ENCODE peak calls at places on chromosomes 4 and X, in four cellular contexts. G is NCI-H774, V is sciatic nerve, R is HT1080. I is an unnamed sample.
A peak's percentile ranks its signal among the peaks of the same experiment; 100 is the strongest.

GRCh38 chr4:18318682-18319410 is 297.3 kb upstream of the LCORL start:
- DNase-seq in G (peak; percentile 36), V (peak; percentile 55), R (no peak), I (peak; percentile 14)

GRCh38 chr4:55238407-55238806 is 107.6 kb upstream of the SRD5A3 start:
- DNase-seq in G (no peak), V (no peak), R (no peak), I (no peak)

GRCh38 chr4:18840499-18840898 is 818.9 kb upstream of the LCORL start:
- DNase-seq in G (no peak), V (no peak), R (peak; percentile 10), I (no peak)

GRCh38 chrX:44997282-44997813 is 124.4 kb downstream of the KDM6A start:
- DNase-seq in G (no peak), V (no peak), R (no peak), I (no peak)

GRCh38 chrX:42149786-42150185 is 226.4 kb upstream of the CASK start:
- DNase-seq in G (no peak), V (no peak), R (no peak), I (no peak)

GRCh38 chr4:93759506-93759905 is 69.0 kb upstream of the ATOH1 start:
- DNase-seq in G (no peak), V (no peak), R (no peak), I (no peak)

GRCh38 chr4:105113800-105114199 is 32.9 kb upstream of the TET2 start:
- DNase-seq in G (no peak), V (no peak), R (no peak), I (no peak)

GRCh38 chrX:23844502-23845138 is 61.6 kb downstream of the SAT1 start:
- DNase-seq in G (no peak), V (no peak), R (no peak), I (no peak)

GRCh38 chr4:1449833-1450741 is 43.8 kb upstream of the NKX1-1 start:
- DNase-seq in G (no peak), V (peak; percentile 48), R (no peak), I (no peak)

GRCh38 chr4:48557478-48557877 is 67.4 kb downstream of the ZAR1 start:
- DNase-seq in G (no peak), V (no peak), R (no peak), I (no peak)

GRCh38 chr4:152996101-152996500 is 60.0 kb downstream of the FHDC1 start:
- DNase-seq in G (no peak), V (no peak), R (no peak), I (peak; percentile 8)

GRCh38 chrX:130994671-130995070 is 63.5 kb upstream of the ARHGAP36 start:
- DNase-seq in G (peak; percentile 6), V (no peak), R (peak; percentile 3), I (no peak)

GRCh38 chrX:74922922-74923321 is 2.3 kb downstream of the NEXMIF start:
- DNase-seq in G (no peak), V (no peak), R (no peak), I (no peak)

GRCh38 chr4:1795304-1796195 is 2.5 kb downstream of the FGFR3 start:
- DNase-seq in G (no peak), V (no peak), R (no peak), I (no peak)

GRCh38 chr4:149549911-149550310 is 265.7 kb downstream of the IQCM start:
- DNase-seq in G (no peak), V (no peak), R (peak; percentile 22), I (no peak)

GRCh38 chr4:183429489-183429888 is 14.9 kb upstream of the CDKN2AIP start:
- DNase-seq in G (no peak), V (no peak), R (no peak), I (no peak)

GRCh38 chr4:91837608-91838029 is 466.1 kb upstream of the GRID2 start:
- DNase-seq in G (no peak), V (no peak), R (peak; percentile 34), I (no peak)

GRCh38 chrX:131827935-131828334 is 195.2 kb upstream of the STK26 start:
- DNase-seq in G (no peak), V (no peak), R (peak; percentile 13), I (no peak)

GRCh38 chr4:12701384-12701783 is 782.8 kb downstream of the RAB28 start:
- DNase-seq in G (no peak), V (no peak), R (no peak), I (no peak)

GRCh38 chr4:156738756-156739155 is 232.8 kb downstream of the PDGFC start:
- DNase-seq in G (no peak), V (no peak), R (no peak), I (no peak)

GRCh38 chr4:156788782-156789181 is 182.8 kb downstream of the PDGFC start:
- DNase-seq in G (no peak), V (no peak), R (no peak), I (no peak)

GRCh38 chrX:24657671-24658410 is 10.7 kb upstream of the PCYT1B start:
- DNase-seq in G (no peak), V (no peak), R (no peak), I (no peak)

GRCh38 chr4:113316879-113317278 is 267.4 kb downstream of the ANK2 start:
- DNase-seq in G (no peak), V (no peak), R (no peak), I (no peak)

GRCh38 chrX:132227383-132228112 is 8.3 kb upstream of the RAP2C start:
- DNase-seq in G (no peak), V (no peak), R (no peak), I (no peak)